ENCODE peak calls at places on chromosomes 3 and 15, in four cellular contexts. C is upper lobe of right lung, F is B cell, J is choroid plexus epithelial cell. Q is an unnamed sample.

GRCh38 chr15:80185152-80185551 is 32.4 kb downstream of the FAH start:
- DNase-seq in F (no peak), C (no peak), J (no peak), Q (no peak)

GRCh38 chr15:89501646-89502045 is 5.3 kb upstream of the RHCG start:
- DNase-seq in J (no peak), C (no peak), F (no peak), Q (no peak)

GRCh38 chr3:101530213-101531047 is 17.4 kb upstream of the SENP7 start:
- DNase-seq in F (no peak), J (no peak), C (no peak), Q (no peak)

GRCh38 chr15:58545307-58546065 is 113.7 kb downstream of the LIPC start:
- DNase-seq in J (peak; percentile 46), F (no peak), C (peak; percentile 56), Q (no peak)

GRCh38 chr3:63067999-63068645 is 192.9 kb upstream of the CADPS start:
- DNase-seq in F (no peak), J (peak; percentile 47), C (no peak), Q (no peak)

GRCh38 chr15:49380912-49381311 is 42.1 kb upstream of the FGF7 start:
- DNase-seq in C (no peak), F (no peak), J (no peak), Q (no peak)

GRCh38 chr15:58732620-58733363 is 16.7 kb downstream of the ADAM10 start:
- DNase-seq in C (no peak), F (no peak), J (no peak), Q (no peak)

GRCh38 chr15:92025717-92026270 is 172.3 kb downstream of the SLCO3A1 start:
- DNase-seq in J (no peak), C (no peak), F (no peak), Q (no peak)

GRCh38 chr3:83946554-83946953 is 1012.2 kb upstream of the CADM2 start:
- DNase-seq in C (no peak), J (peak; percentile 54), F (no peak), Q (no peak)

GRCh38 chr15:26051771-26052685 is 188.9 kb upstream of the ATP10A start:
- DNase-seq in C (no peak), J (peak; percentile 1), F (no peak), Q (no peak)

GRCh38 chr3:165339753-165340152 is 143.6 kb upstream of the SLITRK3 start:
- DNase-seq in J (peak; percentile 2), C (no peak), F (no peak), Q (no peak)

GRCh38 chr3:12303532-12303931 is 14.7 kb downstream of the PPARG start:
- DNase-seq in C (no peak), F (no peak), J (peak; percentile 95), Q (no peak)

GRCh38 chr3:178419078-178419477 is 117.2 kb upstream of the KCNMB2 start:
- DNase-seq in C (no peak), F (no peak), J (peak; percentile 76), Q (no peak)

GRCh38 chr15:27017168-27017809 is 46.3 kb downstream of the GABRG3 start:
- DNase-seq in C (no peak), J (peak; percentile 54), F (no peak), Q (no peak)

GRCh38 chr3:44478055-44478468 is 592 bp upstream of the ZNF445 start:
- DNase-seq in J (no peak), F (peak; percentile 13), C (no peak), Q (no peak)

GRCh38 chr3:42979044-42979962 is at the start of gene GASK1A:
- DNase-seq in F (no peak), J (peak; percentile 11), C (peak; percentile 74), Q (no peak)

GRCh38 chr15:92797168-92798052 is 102.7 kb upstream of the CHD2 start:
- DNase-seq in F (peak; percentile 46), C (no peak), J (peak; percentile 88), Q (no peak)

GRCh38 chr15:73340502-73341192 is 28.1 kb downstream of the HCN4 start:
- DNase-seq in C (no peak), F (no peak), J (no peak), Q (no peak)

GRCh38 chr15:98358971-98359370 is 289.4 kb upstream of the IGF1R start:
- DNase-seq in J (no peak), F (no peak), C (no peak), Q (no peak)

GRCh38 chr3:38533285-38533994 is 37.3 kb downstream of the EXOG start:
- DNase-seq in C (no peak), F (no peak), J (no peak), Q (no peak)

GRCh38 chr3:172309741-172310140 is 138.5 kb downstream of the GHSR start:
- DNase-seq in J (no peak), F (no peak), C (no peak), Q (no peak)

GRCh38 chr3:55812403-55813013 is 325.4 kb upstream of the WNT5A start:
- DNase-seq in C (no peak), F (no peak), J (no peak), Q (no peak)

GRCh38 chr3:5021571-5022092 is 42.4 kb downstream of the BHLHE40 start:
- DNase-seq in F (no peak), C (no peak), J (peak; percentile 24), Q (no peak)

GRCh38 chr3:171801738-171802600 is 8.3 kb downstream of the PLD1 start:
- DNase-seq in F (no peak), C (no peak), J (peak; percentile 96), Q (no peak)

GRCh38 chr15:36584511-36584910 is 5.1 kb downstream of the CDIN1 start:
- DNase-seq in F (no peak), C (no peak), J (no peak), Q (no peak)

GRCh38 chr3:168121175-168121853 is 25.6 kb upstream of the GOLIM4 start:
- DNase-seq in F (no peak), J (peak; percentile 50), C (no peak), Q (no peak)

GRCh38 chr3:133763797-133764734 is 17.9 kb downstream of the TF start:
- DNase-seq in J (no peak), C (no peak), F (no peak), Q (no peak)

GRCh38 chr3:34731879-34732278 is 907.4 kb upstream of the ARPP21 start:
- DNase-seq in F (no peak), J (no peak), C (no peak), Q (no peak)

GRCh38 chr3:117893638-117894037 is 1141.0 kb downstream of the IGSF11 start:
- DNase-seq in F (no peak), J (no peak), C (no peak), Q (no peak)

GRCh38 chr3:2354702-2355101 is 256.0 kb downstream of the CNTN4 start:
- DNase-seq in C (no peak), J (peak; percentile 14), F (no peak), Q (no peak)

GRCh38 chr3:123300056-123300455 is 98.3 kb downstream of the SEC22A start:
- DNase-seq in F (no peak), C (peak; percentile 58), J (no peak), Q (no peak)

GRCh38 chr3:46488735-46489361 is 8.9 kb upstream of the RTP3 start:
- DNase-seq in C (peak; percentile 95), F (peak; percentile 94), J (peak; percentile 91), Q (peak; percentile 85)

GRCh38 chr3:171396048-171396447 is 64.2 kb downstream of the TNIK start:
- DNase-seq in J (peak; percentile 82), C (no peak), F (no peak), Q (no peak)

GRCh38 chr15:85100186-85100937 is 118.7 kb downstream of the PDE8A start:
- DNase-seq in C (peak; percentile 92), J (peak; percentile 26), F (no peak), Q (no peak)

GRCh38 chr3:157590273-157590672 is 87.1 kb upstream of the VEPH1 start:
- DNase-seq in C (no peak), J (no peak), F (no peak), Q (no peak)

GRCh38 chr3:157595259-157595658 is 92.0 kb upstream of the VEPH1 start:
- DNase-seq in J (no peak), C (no peak), F (no peak), Q (no peak)

GRCh38 chr3:157592769-157593168 is 89.6 kb upstream of the VEPH1 start:
- DNase-seq in F (no peak), J (no peak), C (no peak), Q (no peak)

GRCh38 chr3:157589168-157589567 is 86.0 kb upstream of the VEPH1 start:
- DNase-seq in F (no peak), C (no peak), J (no peak), Q (no peak)

GRCh38 chr3:157594413-157594812 is 91.2 kb upstream of the VEPH1 start:
- DNase-seq in F (no peak), J (peak; percentile 23), C (no peak), Q (no peak)
- TF ChIP-seq CTCF in F (no peak), J (peak; percentile 47), C (no peak), Q (no peak)

GRCh38 chr15:78077860-78078187 is 313 bp upstream of the TBC1D2B start:
- DNase-seq in F (no peak), C (no peak), J (peak; percentile 45), Q (no peak)

GRCh38 chr15:78075490-78076230 is 1.9 kb downstream of the TBC1D2B start:
- DNase-seq in F (no peak), C (no peak), J (peak; percentile 96), Q (peak; percentile 24)

GRCh38 chr15:78077053-78077859 is at the start of gene TBC1D2B:
- DNase-seq in F (peak; percentile 91), C (peak; percentile 89), J (peak; percentile 65), Q (peak; percentile 36)

GRCh38 chr15:78079296-78080087 is 2.0 kb upstream of the TBC1D2B start:
- DNase-seq in C (no peak), F (no peak), J (no peak), Q (no peak)

DNA sequence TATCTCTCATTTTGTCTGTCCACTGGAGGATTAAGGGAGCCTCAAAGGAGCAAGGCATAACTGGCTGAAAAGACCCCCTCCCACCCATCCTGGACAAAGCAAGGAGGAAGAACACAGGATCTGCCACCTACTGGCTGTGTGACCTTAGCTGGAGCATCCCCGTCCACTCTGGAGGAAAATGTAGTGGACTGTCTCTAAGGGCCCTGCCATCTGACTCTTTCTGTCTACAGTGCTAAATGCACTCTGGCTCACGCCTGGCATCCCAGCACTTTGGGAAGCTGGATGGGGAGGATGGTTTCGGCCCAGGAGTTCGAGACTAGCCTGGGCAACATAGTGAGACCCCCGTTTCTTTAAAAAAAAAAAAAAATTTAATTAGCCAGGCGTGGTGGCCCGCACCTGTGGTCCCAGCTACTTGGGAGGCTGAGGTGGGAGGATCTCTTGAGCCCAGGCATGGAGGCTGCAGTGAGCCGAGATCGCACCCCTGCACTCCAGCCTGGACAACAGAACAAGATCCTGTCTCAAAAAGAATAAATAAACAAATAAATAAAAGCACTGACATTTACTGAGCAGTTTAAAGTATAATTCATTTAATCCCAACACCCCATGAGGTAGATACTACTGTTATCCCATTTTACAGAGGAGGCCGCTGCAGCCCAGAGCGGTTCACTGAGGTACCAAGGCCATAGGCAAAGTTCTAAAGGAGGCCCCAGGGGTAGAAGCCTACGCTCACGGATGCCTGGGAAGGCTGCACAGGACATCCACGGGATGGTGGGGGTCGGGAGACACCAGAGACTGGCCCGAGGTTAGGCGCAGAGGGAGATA is 1.1 kb downstream of the TBC1D2B start:
- DNase-seq in F (no peak), C (no peak), J (peak; percentile 41), Q (peak; percentile 18)
- TF ChIP-seq CTCF in F (no peak), C (no peak), J (peak; percentile 45), Q (no peak)

DNA sequence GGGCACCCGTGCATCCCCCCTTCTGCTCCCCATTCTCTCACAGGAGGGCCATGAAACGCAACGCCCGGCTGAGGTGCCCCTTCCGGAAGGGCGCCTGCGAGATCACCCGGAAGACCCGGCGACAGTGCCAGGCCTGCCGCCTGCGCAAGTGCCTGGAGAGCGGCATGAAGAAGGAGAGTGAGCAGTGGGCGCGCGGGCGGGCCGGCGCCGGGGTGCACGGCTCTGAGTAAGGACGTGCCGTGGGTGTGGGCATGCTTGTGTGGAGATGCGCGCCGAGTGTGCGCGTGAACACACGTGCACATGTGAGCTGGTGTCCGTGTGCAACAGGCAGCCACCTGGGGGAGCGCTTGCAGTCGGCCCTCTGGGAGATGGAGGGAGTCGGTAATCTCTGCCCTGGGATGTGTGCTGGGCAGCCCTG is 28.1 kb downstream of the NR1I2 start:
- DNase-seq in F (peak; percentile 66), J (peak; percentile 30), C (peak; percentile 77), Q (no peak)
- TF ChIP-seq CTCF in F (peak; percentile 28), J (peak; percentile 38), C (peak; percentile 21), Q (no peak)

GRCh38 chr3:50415066-50415465 is 55.7 kb upstream of the TMEM115 start:
- DNase-seq in C (no peak), F (no peak), J (no peak), Q (no peak)
- TF ChIP-seq CTCF in C (no peak), F (no peak), J (peak; percentile 20), Q (no peak)